ENCODE peak calls at places on chromosomes 5 and 9, in four cellular contexts. One of them, this sample, is unnamed.

GRCh38 chr5:150609843-150610584 is 30.4 kb upstream of the SYNPO start:
- DNase-seq in substantia nigra: no peak
- DNase-seq in mammary epithelial cell: no peak
- DNase-seq in CD8-positive, alpha-beta memory T cell: no peak
- DNase-seq in this sample: no peak

GRCh38 chr5:175460126-175460525 is 16.1 kb upstream of the DRD1 start:
- DNase-seq in substantia nigra: no peak
- DNase-seq in mammary epithelial cell: peak
- DNase-seq in CD8-positive, alpha-beta memory T cell: no peak
- DNase-seq in this sample: no peak

GRCh38 chr9:133113163-133113927 is 7.7 kb downstream of the RALGDS start:
- DNase-seq in substantia nigra: no peak
- DNase-seq in mammary epithelial cell: no peak
- DNase-seq in CD8-positive, alpha-beta memory T cell: no peak
- DNase-seq in this sample: no peak

GRCh38 chr9:109499631-109500120 is 1.6 kb upstream of the PTPN3 start:
- DNase-seq in substantia nigra: no peak
- DNase-seq in mammary epithelial cell: no peak
- DNase-seq in CD8-positive, alpha-beta memory T cell: no peak
- DNase-seq in this sample: no peak

GRCh38 chr9:129885018-129885669 is 49.9 kb downstream of the USP20 start:
- DNase-seq in substantia nigra: no peak
- DNase-seq in mammary epithelial cell: no peak
- DNase-seq in CD8-positive, alpha-beta memory T cell: no peak
- DNase-seq in this sample: no peak

GRCh38 chr5:2690293-2690692 is 61.2 kb downstream of the IRX2 start:
- DNase-seq in substantia nigra: no peak
- DNase-seq in mammary epithelial cell: peak
- DNase-seq in CD8-positive, alpha-beta memory T cell: no peak
- DNase-seq in this sample: no peak

GRCh38 chr9:113651896-113652295 is 188.4 kb downstream of the RGS3 start:
- DNase-seq in substantia nigra: no peak
- DNase-seq in mammary epithelial cell: no peak
- DNase-seq in CD8-positive, alpha-beta memory T cell: no peak
- DNase-seq in this sample: no peak

GRCh38 chr5:149654282-149654681 is 73.0 kb downstream of the ARHGEF37 start:
- DNase-seq in substantia nigra: no peak
- DNase-seq in mammary epithelial cell: no peak
- DNase-seq in CD8-positive, alpha-beta memory T cell: no peak
- DNase-seq in this sample: no peak

GRCh38 chr5:123610209-123610608 is 98.2 kb downstream of the CSNK1G3 start:
- DNase-seq in substantia nigra: no peak
- DNase-seq in mammary epithelial cell: peak
- DNase-seq in CD8-positive, alpha-beta memory T cell: no peak
- DNase-seq in this sample: no peak

GRCh38 chr9:111969061-111969460 is 72.4 kb downstream of the UGCG start:
- DNase-seq in substantia nigra: no peak
- DNase-seq in mammary epithelial cell: peak
- DNase-seq in CD8-positive, alpha-beta memory T cell: no peak
- DNase-seq in this sample: no peak

GRCh38 chr5:83343345-83343744 is 128.2 kb upstream of the VCAN start:
- DNase-seq in substantia nigra: no peak
- DNase-seq in mammary epithelial cell: no peak
- DNase-seq in CD8-positive, alpha-beta memory T cell: no peak
- DNase-seq in this sample: no peak

GRCh38 chr5:395921-396714 is 46.9 kb upstream of the EXOC3 start:
- DNase-seq in substantia nigra: no peak
- DNase-seq in mammary epithelial cell: no peak
- DNase-seq in CD8-positive, alpha-beta memory T cell: no peak
- DNase-seq in this sample: no peak

GRCh38 chr5:95808686-95809413 is 13.7 kb downstream of the GLRX start:
- DNase-seq in substantia nigra: peak
- DNase-seq in mammary epithelial cell: no peak
- DNase-seq in CD8-positive, alpha-beta memory T cell: peak
- DNase-seq in this sample: no peak

GRCh38 chr5:126395198-126395597 is 28.0 kb upstream of the GRAMD2B start:
- DNase-seq in substantia nigra: no peak
- DNase-seq in mammary epithelial cell: peak
- DNase-seq in CD8-positive, alpha-beta memory T cell: no peak
- DNase-seq in this sample: no peak

GRCh38 chr5:144002866-144003265 is 167.6 kb downstream of the YIPF5 start:
- DNase-seq in substantia nigra: no peak
- DNase-seq in mammary epithelial cell: no peak
- DNase-seq in CD8-positive, alpha-beta memory T cell: no peak
- DNase-seq in this sample: no peak

GRCh38 chr9:134895849-134896833 is 15.5 kb downstream of the FCN2 start:
- DNase-seq in substantia nigra: no peak
- DNase-seq in mammary epithelial cell: peak
- DNase-seq in CD8-positive, alpha-beta memory T cell: no peak
- DNase-seq in this sample: peak

GRCh38 chr5:131514316-131515275 is 120.4 kb downstream of the RAPGEF6 start:
- DNase-seq in substantia nigra: no peak
- DNase-seq in mammary epithelial cell: peak
- DNase-seq in CD8-positive, alpha-beta memory T cell: peak
- DNase-seq in this sample: no peak

GRCh38 chr5:72366324-72366976 is 46.3 kb downstream of the PTCD2 start:
- DNase-seq in substantia nigra: peak
- DNase-seq in mammary epithelial cell: peak
- DNase-seq in CD8-positive, alpha-beta memory T cell: no peak
- DNase-seq in this sample: no peak

GRCh38 chr5:132260051-132260450 is 2.6 kb downstream of the PDLIM4 start:
- DNase-seq in substantia nigra: no peak
- DNase-seq in mammary epithelial cell: peak
- DNase-seq in CD8-positive, alpha-beta memory T cell: no peak
- DNase-seq in this sample: no peak

GRCh38 chr9:133406039-133406438 is 11.8 kb downstream of the REXO4 start:
- DNase-seq in substantia nigra: no peak
- DNase-seq in mammary epithelial cell: no peak
- DNase-seq in CD8-positive, alpha-beta memory T cell: no peak
- DNase-seq in this sample: no peak

GRCh38 chr5:96626956-96627355 is 35.2 kb upstream of the CAST start:
- DNase-seq in substantia nigra: no peak
- DNase-seq in mammary epithelial cell: peak
- DNase-seq in CD8-positive, alpha-beta memory T cell: no peak
- DNase-seq in this sample: no peak

GRCh38 chr9:94929373-94929764 is 202.9 kb downstream of the AOPEP start:
- DNase-seq in substantia nigra: no peak
- DNase-seq in mammary epithelial cell: no peak
- DNase-seq in CD8-positive, alpha-beta memory T cell: no peak
- DNase-seq in this sample: no peak

GRCh38 chr5:41510176-41510831 is at the start of gene PLCXD3:
- DNase-seq in substantia nigra: no peak
- DNase-seq in mammary epithelial cell: no peak
- DNase-seq in CD8-positive, alpha-beta memory T cell: no peak
- DNase-seq in this sample: no peak

GRCh38 chr9:115838417-115838816 is 315.2 kb upstream of the PAPPA start:
- DNase-seq in substantia nigra: no peak
- DNase-seq in mammary epithelial cell: no peak
- DNase-seq in CD8-positive, alpha-beta memory T cell: no peak
- DNase-seq in this sample: no peak

GRCh38 chr9:27109621-27110020 is 596 bp downstream of the TEK start:
- DNase-seq in substantia nigra: no peak
- DNase-seq in mammary epithelial cell: no peak
- DNase-seq in CD8-positive, alpha-beta memory T cell: no peak
- DNase-seq in this sample: no peak
- H3K27ac ChIP-seq in substantia nigra: no peak
- H3K27ac ChIP-seq in mammary epithelial cell: no peak
- H3K27ac ChIP-seq in CD8-positive, alpha-beta memory T cell: no peak
- H3K27ac ChIP-seq in this sample: no peak

DNA sequence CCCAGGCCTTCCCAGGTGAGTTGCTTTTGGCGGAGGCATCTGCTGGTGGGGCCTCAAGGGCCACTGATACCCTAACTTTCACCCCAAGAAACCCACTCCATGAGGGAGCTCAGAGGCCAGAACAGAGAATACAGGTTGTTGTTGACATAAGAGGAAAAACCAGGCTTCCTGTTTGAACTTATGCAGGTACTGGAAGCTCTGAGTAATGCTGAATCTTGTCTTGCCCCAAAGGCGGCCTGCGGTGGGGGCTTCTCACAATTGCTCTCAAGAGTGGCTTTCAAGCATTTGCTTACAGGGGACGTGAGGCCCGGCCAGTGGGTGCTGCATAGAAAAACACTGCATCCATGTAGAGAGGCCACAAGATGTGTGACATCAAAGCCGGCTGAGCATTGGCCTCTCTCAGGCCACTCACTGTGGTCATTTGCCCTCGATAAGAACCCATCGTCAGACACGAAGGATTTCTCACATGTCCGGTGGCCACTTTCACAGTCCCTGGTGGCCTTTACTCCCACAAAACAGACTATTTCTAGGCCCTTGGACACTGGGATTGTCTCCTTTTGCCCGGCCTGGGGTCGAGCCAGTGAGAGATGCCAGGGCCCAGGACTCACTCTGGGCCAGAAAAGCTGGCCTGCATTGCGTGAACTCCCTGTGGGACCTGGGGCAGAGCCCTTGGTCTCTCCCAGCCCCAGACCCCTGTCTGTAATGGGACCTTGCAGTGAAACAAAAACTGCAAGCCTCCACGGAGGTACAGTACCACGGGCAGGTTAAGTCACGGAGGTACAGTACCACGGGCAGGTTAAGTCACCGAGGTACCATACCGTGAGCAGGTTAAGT is 34.5 kb upstream of the TCF7 start:
- DNase-seq in substantia nigra: no peak
- DNase-seq in mammary epithelial cell: no peak
- DNase-seq in CD8-positive, alpha-beta memory T cell: peak
- DNase-seq in this sample: no peak
- H3K27ac ChIP-seq in substantia nigra: no peak
- H3K27ac ChIP-seq in mammary epithelial cell: no peak
- H3K27ac ChIP-seq in CD8-positive, alpha-beta memory T cell: no peak
- H3K27ac ChIP-seq in this sample: no peak

GRCh38 chr9:127874301-127875216 is 2.9 kb downstream of the AK1 start:
- DNase-seq in substantia nigra: peak
- DNase-seq in mammary epithelial cell: peak
- DNase-seq in CD8-positive, alpha-beta memory T cell: no peak
- DNase-seq in this sample: no peak

GRCh38 chr9:127873886-127874285 is 3.6 kb downstream of the AK1 start:
- DNase-seq in substantia nigra: peak
- DNase-seq in mammary epithelial cell: no peak
- DNase-seq in CD8-positive, alpha-beta memory T cell: no peak
- DNase-seq in this sample: peak

GRCh38 chr9:127876764-127877562 is 512 bp downstream of the AK1 start:
- DNase-seq in substantia nigra: no peak
- DNase-seq in mammary epithelial cell: no peak
- DNase-seq in CD8-positive, alpha-beta memory T cell: no peak
- DNase-seq in this sample: no peak

GRCh38 chr9:127876026-127876763 is 1.3 kb downstream of the AK1 start:
- DNase-seq in substantia nigra: no peak
- DNase-seq in mammary epithelial cell: no peak
- DNase-seq in CD8-positive, alpha-beta memory T cell: no peak
- DNase-seq in this sample: no peak

GRCh38 chr9:127875306-127875966 is 2.0 kb downstream of the AK1 start:
- DNase-seq in substantia nigra: no peak
- DNase-seq in mammary epithelial cell: no peak
- DNase-seq in CD8-positive, alpha-beta memory T cell: no peak
- DNase-seq in this sample: no peak
- H3K27ac ChIP-seq in substantia nigra: peak
- H3K27ac ChIP-seq in mammary epithelial cell: no peak
- H3K27ac ChIP-seq in CD8-positive, alpha-beta memory T cell: peak
- H3K27ac ChIP-seq in this sample: peak

GRCh38 chr5:110547495-110547894 is 179.0 kb downstream of the TMEM232 start:
- DNase-seq in substantia nigra: no peak
- DNase-seq in mammary epithelial cell: no peak
- DNase-seq in CD8-positive, alpha-beta memory T cell: no peak
- DNase-seq in this sample: no peak
- H3K27ac ChIP-seq in substantia nigra: no peak
- H3K27ac ChIP-seq in mammary epithelial cell: no peak
- H3K27ac ChIP-seq in CD8-positive, alpha-beta memory T cell: no peak
- H3K27ac ChIP-seq in this sample: no peak

GRCh38 chr9:93317495-93318094 is 133.7 kb downstream of the WNK2 start:
- DNase-seq in substantia nigra: no peak
- DNase-seq in mammary epithelial cell: no peak
- DNase-seq in CD8-positive, alpha-beta memory T cell: no peak
- DNase-seq in this sample: no peak

GRCh38 chr9:93319992-93320490 is 131.4 kb upstream of the FAM120A start:
- DNase-seq in substantia nigra: no peak
- DNase-seq in mammary epithelial cell: no peak
- DNase-seq in CD8-positive, alpha-beta memory T cell: no peak
- DNase-seq in this sample: no peak

GRCh38 chr9:93319301-93319991 is 132.0 kb upstream of the FAM120A start:
- DNase-seq in substantia nigra: no peak
- DNase-seq in mammary epithelial cell: no peak
- DNase-seq in CD8-positive, alpha-beta memory T cell: no peak
- DNase-seq in this sample: no peak

GRCh38 chr9:93316726-93317494 is 133.0 kb downstream of the WNK2 start:
- DNase-seq in substantia nigra: no peak
- DNase-seq in mammary epithelial cell: no peak
- DNase-seq in CD8-positive, alpha-beta memory T cell: no peak
- DNase-seq in this sample: no peak

GRCh38 chr9:93318441-93318840 is 133.0 kb upstream of the FAM120A start:
- DNase-seq in substantia nigra: no peak
- DNase-seq in mammary epithelial cell: no peak
- DNase-seq in CD8-positive, alpha-beta memory T cell: no peak
- DNase-seq in this sample: no peak
- H3K27ac ChIP-seq in substantia nigra: no peak
- H3K27ac ChIP-seq in mammary epithelial cell: no peak
- H3K27ac ChIP-seq in CD8-positive, alpha-beta memory T cell: no peak
- H3K27ac ChIP-seq in this sample: no peak

GRCh38 chr9:96141666-96142065 is 160.3 kb downstream of the HSD17B3 start:
- DNase-seq in substantia nigra: no peak
- DNase-seq in mammary epithelial cell: no peak
- DNase-seq in CD8-positive, alpha-beta memory T cell: no peak
- DNase-seq in this sample: no peak
- H3K27ac ChIP-seq in substantia nigra: no peak
- H3K27ac ChIP-seq in mammary epithelial cell: no peak
- H3K27ac ChIP-seq in CD8-positive, alpha-beta memory T cell: no peak
- H3K27ac ChIP-seq in this sample: no peak

GRCh38 chr5:147830035-147830434 is 1.4 kb downstream of the SPINK1 start:
- DNase-seq in substantia nigra: no peak
- DNase-seq in mammary epithelial cell: no peak
- DNase-seq in CD8-positive, alpha-beta memory T cell: no peak
- DNase-seq in this sample: no peak
- H3K27ac ChIP-seq in substantia nigra: no peak
- H3K27ac ChIP-seq in mammary epithelial cell: no peak
- H3K27ac ChIP-seq in CD8-positive, alpha-beta memory T cell: no peak
- H3K27ac ChIP-seq in this sample: no peak